ENCODE peak calls at places on chromosomes 13 and 19, in four cellular contexts. U, V, Q and L are unnamed samples. For H3K4me1, the result is how much of the 10 kb centered on the place peaks cover.

GRCh38 chr19:6062274-6062673 is 48.0 kb downstream of the RFX2 start:
- DNase-seq in U (no peak), V (no peak), Q (no peak), L (peak)

GRCh38 chr13:110412132-110412912 is 105.2 kb downstream of the COL4A2 start:
- DNase-seq in U (peak), V (peak), Q (peak), L (peak)

GRCh38 chr13:33644607-33645543 is 173.1 kb upstream of the RFC3 start:
- DNase-seq in U (no peak), V (no peak), Q (no peak), L (no peak)

GRCh38 chr19:33861950-33862349 is 65.3 kb downstream of the KCTD15 start:
- DNase-seq in U (peak), V (no peak), Q (no peak), L (no peak)

GRCh38 chr19:44668985-44669764 is 2.1 kb upstream of the CEACAM19 start:
- DNase-seq in U (no peak), V (no peak), Q (no peak), L (no peak)

GRCh38 chr19:37467608-37468090 is 405 bp upstream of the ZNF569 start:
- DNase-seq in U (no peak), V (no peak), Q (no peak), L (no peak)

GRCh38 chr19:5673752-5674151 is 6.6 kb downstream of the MICOS13 start:
- DNase-seq in U (no peak), V (no peak), Q (no peak), L (no peak)

GRCh38 chr13:35768551-35768950 is 292.1 kb upstream of the MAB21L1 start:
- DNase-seq in U (no peak), V (no peak), Q (no peak), L (no peak)

GRCh38 chr19:23543351-23543750 is 143.7 kb downstream of the ZNF675 start:
- DNase-seq in U (no peak), V (no peak), Q (no peak), L (no peak)

GRCh38 chr19:35533822-35534521 is 716 bp downstream of the GAPDHS start:
- DNase-seq in U (no peak), V (no peak), Q (no peak), L (no peak)

GRCh38 chr19:51131780-51132680 is 7.3 kb downstream of the SIGLEC9 start:
- DNase-seq in U (no peak), V (peak), Q (no peak), L (peak)

GRCh38 chr19:34512254-34512796 is 30.8 kb downstream of the WTIP start:
- DNase-seq in U (no peak), V (no peak), Q (no peak), L (no peak)

GRCh38 chr19:19490247-19490968 is 24.9 kb downstream of the TSSK6 start:
- DNase-seq in U (peak), V (peak), Q (peak), L (peak)

GRCh38 chr19:19488875-19489690 is 26.3 kb downstream of the TSSK6 start:
- DNase-seq in U (peak), V (peak), Q (peak), L (peak)

GRCh38 chr19:19488041-19488874 is 27.1 kb downstream of the TSSK6 start:
- DNase-seq in U (peak), V (no peak), Q (no peak), L (peak)

GRCh38 chr19:19491321-19492025 is 23.9 kb downstream of the TSSK6 start:
- DNase-seq in U (no peak), V (no peak), Q (no peak), L (peak)

GRCh38 chr19:19489804-19490204 is 25.5 kb downstream of the TSSK6 start:
- DNase-seq in U (no peak), V (no peak), Q (no peak), L (no peak)
- H3K4me1 ChIP-seq in U (half or more), V (half or more), Q (half or more), L (under half)

DNA sequence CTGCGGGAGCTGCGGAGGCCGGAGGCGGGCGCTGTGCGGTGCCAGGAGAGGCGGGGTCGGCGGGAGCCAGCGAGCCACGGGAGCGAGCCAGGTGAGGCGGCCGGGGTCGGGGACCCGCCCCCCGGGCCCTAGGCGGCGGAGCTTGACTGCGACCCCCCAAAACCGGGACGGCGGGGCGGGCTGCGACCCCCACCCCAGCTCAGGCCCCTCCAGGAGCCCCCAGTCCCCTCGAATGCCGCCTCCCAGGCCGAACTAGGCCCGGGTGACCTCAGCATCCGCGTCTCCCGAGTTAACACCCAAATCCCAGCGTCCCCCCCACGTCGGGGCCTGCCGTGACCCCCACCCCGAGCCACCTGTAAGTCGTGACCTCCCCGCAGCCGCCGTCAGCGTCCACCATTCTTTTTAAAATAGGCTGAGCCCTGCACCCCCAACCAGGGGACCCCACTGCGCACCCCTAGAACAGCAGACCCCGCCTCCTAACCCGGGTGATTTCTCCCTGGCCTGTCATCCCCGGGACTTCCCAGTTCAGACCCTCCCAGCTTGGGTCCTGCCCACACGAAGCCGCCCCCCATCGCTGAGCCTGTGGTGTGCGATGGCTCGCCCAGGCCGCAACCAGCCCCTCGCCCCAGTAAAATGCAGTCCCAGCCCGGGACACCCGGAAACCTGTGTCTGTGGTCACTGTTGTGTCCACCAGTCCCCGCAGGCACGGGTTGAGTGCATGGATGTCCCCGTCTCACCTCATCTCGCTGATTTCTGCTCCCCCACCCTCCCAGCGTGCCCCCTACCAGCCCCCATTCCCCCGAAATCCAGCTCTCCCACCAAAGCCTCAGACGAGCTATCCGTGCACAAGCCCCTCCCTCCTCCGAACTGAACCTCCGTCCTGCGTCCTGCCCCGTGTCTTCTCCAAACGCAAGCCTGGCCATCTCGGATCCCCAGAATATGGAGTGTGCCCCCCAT is 551 bp downstream of the FZR1 start:
- DNase-seq in U (peak), V (peak), Q (no peak), L (no peak)
- H3K4me1 ChIP-seq in U (under half), V (under half), Q (under half), L (under half)

GRCh38 chr13:99278843-99279242 is 20.7 kb upstream of the GPR18 start:
- DNase-seq in U (no peak), V (no peak), Q (no peak), L (no peak)
- H3K4me1 ChIP-seq in U (under half), V (under half), Q (under half), L (under half)

DNA sequence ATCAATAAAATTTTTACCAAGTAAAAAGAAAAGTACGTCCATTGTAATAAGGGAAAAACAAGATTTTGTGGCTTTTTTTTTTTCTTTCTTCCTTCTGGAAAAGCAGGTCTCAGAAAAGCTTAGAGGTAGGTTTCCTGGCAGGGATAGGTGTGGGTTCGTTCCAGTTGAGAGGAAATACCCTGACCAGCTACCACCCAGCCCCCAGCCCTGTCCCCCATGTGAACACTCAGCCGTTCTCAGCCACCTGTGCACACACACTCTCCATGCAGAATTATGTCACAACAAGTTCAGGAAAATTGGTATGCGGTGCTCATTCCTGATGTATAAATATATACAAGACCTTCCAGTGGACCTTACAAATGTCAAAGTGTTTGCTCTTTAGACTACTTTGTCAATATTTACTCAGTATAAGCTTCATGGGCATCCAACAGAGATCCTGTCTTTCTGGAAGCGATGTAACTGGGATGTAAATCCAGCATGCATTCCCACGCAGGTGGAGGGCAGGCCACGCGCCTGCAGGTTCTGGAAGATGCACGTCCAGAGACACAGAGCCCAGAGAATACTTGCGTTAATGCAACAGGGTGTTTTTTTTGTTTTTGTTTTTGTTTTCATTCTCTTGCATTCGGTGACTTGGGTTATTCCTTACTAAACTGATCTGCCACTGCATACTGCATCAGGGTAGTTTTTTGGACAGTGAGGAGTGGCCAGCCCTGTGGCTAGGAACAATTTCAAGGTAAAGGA is 68.8 kb downstream of the TSHZ3 start:
- DNase-seq in U (no peak), V (no peak), Q (no peak), L (no peak)
- H3K4me1 ChIP-seq in U (under half), V (under half), Q (under half), L (under half)

GRCh38 chr19:14370169-14370998 is 10.9 kb upstream of the ADGRE5 start:
- DNase-seq in U (no peak), V (no peak), Q (no peak), L (no peak)
- H3K4me1 ChIP-seq in U (under half), V (under half), Q (under half), L (under half)

GRCh38 chr19:4059931-4060620 is 6.6 kb downstream of the ZBTB7A start:
- DNase-seq in U (peak), V (peak), Q (no peak), L (peak)
- H3K4me1 ChIP-seq in U (half or more), V (half or more), Q (half or more), L (under half)

GRCh38 chr19:18460313-18460712 is 22.4 kb upstream of the ISYNA1 start:
- DNase-seq in U (peak), V (peak), Q (no peak), L (peak)
- H3K4me1 ChIP-seq in U (under half), V (half or more), Q (under half), L (under half)